ENCODE peak calls at places on chromosomes 4 and X, in five cellular contexts. U is trophoblast cell, C is cardiac muscle cell, T is aorta, Z is astrocyte. A is an unnamed sample.

GRCh38 chr4:22391548-22391947 is 124.3 kb downstream of the ADGRA3 start:
- DNase-seq in U (peak; percentile 60), C (no peak), T (no peak), Z (peak; percentile 78), A (no peak)

GRCh38 chrX:105662248-105662647 is 160.1 kb upstream of the NRK start:
- DNase-seq in U (no peak), C (no peak), T (no peak), Z (no peak), A (no peak)

GRCh38 chrX:80765226-80765625 is 44.5 kb downstream of the BRWD3 start:
- DNase-seq in U (peak; percentile 72), C (no peak), T (no peak), Z (peak; percentile 80), A (peak; percentile 32)

GRCh38 chrX:154401045-154401799 is 3.0 kb downstream of the RPL10 start:
- DNase-seq in U (peak; percentile 53), C (no peak), T (no peak), Z (peak; percentile 20), A (no peak)

GRCh38 chr4:48904101-48904500 is 2.5 kb downstream of the OCIAD2 start:
- DNase-seq in U (peak; percentile 75), C (no peak), T (no peak), Z (no peak), A (no peak)

GRCh38 chr4:89482248-89482647 is 174.6 kb upstream of the GPRIN3 start:
- DNase-seq in U (peak; percentile 47), C (peak; percentile 45), T (no peak), Z (peak; percentile 14), A (no peak)

GRCh38 chr4:6093671-6094070 is 75.4 kb upstream of the C4orf50 start:
- DNase-seq in U (no peak), C (no peak), T (no peak), Z (no peak), A (no peak)

GRCh38 chr4:186260117-186260503 is 5.9 kb upstream of the F11 start:
- DNase-seq in U (no peak), C (no peak), T (no peak), Z (no peak), A (no peak)

GRCh38 chr4:69092190-69092589 is 4.1 kb upstream of the UGT2B7 start:
- DNase-seq in U (no peak), C (no peak), T (no peak), Z (peak; percentile 81), A (no peak)

GRCh38 chr4:110897779-110898178 is 274.9 kb upstream of the PITX2 start:
- DNase-seq in U (no peak), C (no peak), T (no peak), Z (no peak), A (no peak)

GRCh38 chr4:83112678-83113428 is 1.7 kb downstream of the PLAC8 start:
- DNase-seq in U (peak; percentile 98), C (no peak), T (no peak), Z (peak; percentile 72), A (no peak)

GRCh38 chr4:90081432-90082195 is 45.6 kb upstream of the CCSER1 start:
- DNase-seq in U (no peak), C (no peak), T (no peak), Z (no peak), A (no peak)

GRCh38 chr4:184400375-184400870 is 73.9 kb downstream of the IRF2 start:
- DNase-seq in U (no peak), C (no peak), T (peak; percentile 71), Z (peak; percentile 88), A (no peak)

GRCh38 chr4:30929649-30930048 is 209.5 kb downstream of the PCDH7 start:
- DNase-seq in U (no peak), C (no peak), T (no peak), Z (no peak), A (no peak)

GRCh38 chrX:38192007-38192625 is 28.6 kb downstream of the SRPX start:
- DNase-seq in U (peak; percentile 31), C (peak; percentile 23), T (no peak), Z (no peak), A (no peak)

GRCh38 chrX:154396948-154397887 is 959 bp upstream of the RPL10 start:
- DNase-seq in U (peak; percentile 82), C (peak; percentile 52), T (peak; percentile 88), Z (peak; percentile 25), A (no peak)

GRCh38 chr4:109827672-109828071 is at the start of gene RRH:
- DNase-seq in U (no peak), C (no peak), T (no peak), Z (no peak), A (no peak)

GRCh38 chr4:122584517-122584916 is 36.3 kb downstream of the IL21 start:
- DNase-seq in U (no peak), C (no peak), T (no peak), Z (peak; percentile 81), A (no peak)

GRCh38 chr4:54440394-54441223 is 211.5 kb downstream of the PDGFRA start:
- DNase-seq in U (peak; percentile 55), C (no peak), T (no peak), Z (peak; percentile 4), A (no peak)

GRCh38 chrX:40099046-40099968 is 1.5 kb upstream of the BCOR start:
- DNase-seq in U (peak; percentile 38), C (peak; percentile 71), T (peak; percentile 70), Z (no peak), A (no peak)

GRCh38 chr4:37836838-37837413 is 10.4 kb downstream of the PGM2 start:
- DNase-seq in U (no peak), C (no peak), T (no peak), Z (no peak), A (no peak)

GRCh38 chr4:5126857-5127256 is 75.6 kb downstream of the STK32B start:
- DNase-seq in U (no peak), C (no peak), T (no peak), Z (no peak), A (no peak)

GRCh38 chr4:112167790-112168189 is 22.5 kb downstream of the FAM241A start:
- DNase-seq in U (no peak), C (no peak), T (no peak), Z (no peak), A (peak; percentile 75)

GRCh38 chr4:151117371-151117962 is 18.0 kb downstream of the RPS3A start:
- DNase-seq in U (peak; percentile 82), C (peak; percentile 80), T (peak; percentile 55), Z (peak; percentile 39), A (no peak)

GRCh38 chr4:139658983-139659382 is 6.6 kb upstream of the MGST2 start:
- DNase-seq in U (no peak), C (no peak), T (no peak), Z (no peak), A (no peak)

GRCh38 chr4:158778712-158779111 is 9.9 kb downstream of the FNIP2 start:
- DNase-seq in U (no peak), C (no peak), T (no peak), Z (peak; percentile 45), A (no peak)

GRCh38 chr4:89757154-89757723 is 79.7 kb downstream of the SNCA start:
- DNase-seq in U (no peak), C (no peak), T (no peak), Z (no peak), A (no peak)

GRCh38 chrX:135707880-135708279 is 5.6 kb upstream of the CT45A1 start:
- DNase-seq in U (peak; percentile 20), C (peak; percentile 8), T (peak; percentile 48), Z (no peak), A (no peak)

GRCh38 chrX:41122664-41123257 is 37.5 kb downstream of the USP9X start:
- DNase-seq in U (no peak), C (no peak), T (no peak), Z (no peak), A (no peak)

GRCh38 chrX:150984164-150984824 is 1.2 kb downstream of the HMGB3 start:
- DNase-seq in U (peak; percentile 28), C (peak; percentile 25), T (no peak), Z (no peak), A (no peak)

GRCh38 chr4:28557755-28558154 is 1697.1 kb downstream of the STIM2 start:
- DNase-seq in U (peak; percentile 2), C (no peak), T (no peak), Z (no peak), A (no peak)

GRCh38 chr4:86233681-86234080 is 126.2 kb downstream of the MAPK10 start:
- DNase-seq in U (peak; percentile 87), C (no peak), T (no peak), Z (peak; percentile 93), A (peak; percentile 73)

GRCh38 chr4:41281038-41281634 is 24.4 kb downstream of the UCHL1 start:
- DNase-seq in U (peak; percentile 95), C (peak; percentile 83), T (no peak), Z (peak; percentile 50), A (peak; percentile 26)

GRCh38 chr4:114015444-114015899 is 36.0 kb upstream of the ARSJ start:
- DNase-seq in U (no peak), C (no peak), T (no peak), Z (peak; percentile 100), A (peak; percentile 80)

GRCh38 chr4:165210566-165210965 is 3.2 kb downstream of the KLHL2 start:
- DNase-seq in U (peak; percentile 36), C (no peak), T (no peak), Z (no peak), A (no peak)
- H3K27ac ChIP-seq in U (no peak overlapping the region), C (no peak overlapping the region), T (no peak overlapping the region), Z (no peak overlapping the region), A (no peak overlapping the region)

GRCh38 chrX:42988700-42989099 is 210.7 kb upstream of the PPP1R2C start:
- DNase-seq in U (no peak), C (no peak), T (no peak), Z (no peak), A (no peak)
- H3K4me1 ChIP-seq in U (peaks cover 5% of the 10 kb centered on the region), C (no peaks in the 10 kb centered on the region), T (no peaks in the 10 kb centered on the region), Z (no peaks in the 10 kb centered on the region), A (peaks cover 9% of the 10 kb centered on the region)

GRCh38 chrX:1480082-1480785 is 27.5 kb upstream of the ASMTL start:
- DNase-seq in U (no peak), C (no peak), T (no peak), Z (no peak), A (no peak)
- H3K27ac ChIP-seq in U (no peak overlapping the region), C (no peak overlapping the region), T (no peak overlapping the region), Z (no peak overlapping the region), A (no peak overlapping the region)

DNA sequence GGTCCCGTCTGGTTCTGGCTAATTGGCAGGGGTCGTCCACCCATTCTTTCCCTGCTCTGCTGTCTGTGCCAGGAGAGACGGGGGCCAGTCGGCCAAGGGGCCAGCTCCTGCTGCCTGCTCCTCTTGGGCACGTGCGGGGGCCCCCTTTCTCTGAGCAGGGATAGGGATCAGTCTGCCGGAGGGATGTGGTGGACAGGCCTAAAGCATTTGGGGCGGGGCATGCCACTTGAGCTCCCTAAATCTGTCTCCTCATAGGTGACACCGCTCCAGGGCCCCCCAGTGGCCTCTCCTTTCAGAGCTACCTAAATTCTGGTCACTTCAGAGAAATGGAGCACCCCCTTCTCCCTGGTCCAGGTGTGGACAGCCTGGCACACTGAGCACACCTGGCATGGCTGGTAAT is 4.2 kb upstream of the MSANTD1 start:
- DNase-seq in U (no peak), C (no peak), T (no peak), Z (no peak), A (no peak)
- H3K4me1 ChIP-seq in U (no peaks in the 10 kb centered on the region), C (peaks cover 3% of the 10 kb centered on the region), T (no peaks in the 10 kb centered on the region), Z (no peaks in the 10 kb centered on the region), A (no peaks in the 10 kb centered on the region)